ENCODE peak calls at places on chromosome 7, in six cellular contexts. M is AML-193; Y is T follicular helper cell; F is GM23338; E is EH; O is activated CD8-positive, alpha-beta memory T cell treated with anti-CD3 and anti-CD28 coated beads, Interleukin-2, amount 50 U/mL, for 48 hours. T is an unnamed sample.

GRCh38 chr7:27192546-27193334 is 7.2 kb downstream of the HOXA13 start:
- DNase-seq in M (peak; percentile 5), E (peak; percentile 90), F (no peak), O (peak; percentile 53), Y (no peak), T (no peak)

GRCh38 chr7:75617634-75618234 is 121.0 kb downstream of the HIP1 start:
- DNase-seq in O (peak; percentile 76), E (no peak), M (peak; percentile 100), Y (no peak), F (no peak), T (no peak)

GRCh38 chr7:143448429-143448828 is 5.2 kb downstream of the TAS2R60 start:
- DNase-seq in O (no peak), Y (no peak), E (no peak), F (no peak), M (no peak), T (no peak)

GRCh38 chr7:139857791-139858190 is 28.7 kb downstream of the TBXAS1 start:
- DNase-seq in O (no peak), F (no peak), M (no peak), E (no peak), Y (no peak), T (no peak)

GRCh38 chr7:92527300-92528187 is 776 bp downstream of the PEX1 start:
- DNase-seq in Y (peak; percentile 37), O (peak; percentile 81), M (peak; percentile 54), F (peak; percentile 81), E (peak; percentile 58), T (peak; percentile 36)

GRCh38 chr7:39510738-39511372 is 55.3 kb upstream of the YAE1 start:
- DNase-seq in F (no peak), E (peak; percentile 46), O (no peak), Y (no peak), M (no peak), T (no peak)

GRCh38 chr7:91559947-91560346 is 295.7 kb downstream of the FZD1 start:
- DNase-seq in E (no peak), Y (no peak), F (no peak), O (no peak), M (no peak), T (no peak)

GRCh38 chr7:52539414-52539813 is 496.0 kb upstream of the POM121L12 start:
- DNase-seq in F (no peak), E (no peak), Y (no peak), O (no peak), M (no peak), T (no peak)

GRCh38 chr7:80681272-80681885 is 42.9 kb downstream of the CD36 start:
- DNase-seq in Y (no peak), M (peak; percentile 52), O (no peak), F (peak; percentile 14), E (peak; percentile 58), T (no peak)

GRCh38 chr7:150408393-150409299 is 29.5 kb downstream of the ZNF775 start:
- DNase-seq in E (no peak), F (no peak), Y (no peak), M (no peak), O (no peak), T (no peak)

GRCh38 chr7:1848013-1848640 is 178.1 kb downstream of the ELFN1 start:
- DNase-seq in F (no peak), E (no peak), M (no peak), Y (no peak), O (no peak), T (peak; percentile 2)

GRCh38 chr7:100679927-100680588 is 6.5 kb downstream of the GNB2 start:
- DNase-seq in E (peak; percentile 30), O (no peak), Y (no peak), F (peak; percentile 52), M (no peak), T (no peak)

GRCh38 chr7:11831727-11832495 is at the start of gene THSD7A:
- DNase-seq in F (peak; percentile 71), Y (no peak), O (peak; percentile 49), E (peak; percentile 29), M (no peak), T (no peak)

GRCh38 chr7:116259821-116260440 is 49.6 kb downstream of the TES start:
- DNase-seq in O (no peak), F (no peak), M (no peak), E (peak; percentile 89), Y (no peak), T (no peak)

GRCh38 chr7:138756591-138757222 is 41.1 kb upstream of the TMEM213 start:
- DNase-seq in Y (no peak), F (no peak), O (no peak), M (no peak), E (no peak), T (no peak)

GRCh38 chr7:102125127-102125561 is 161.5 kb upstream of the SH2B2 start:
- DNase-seq in O (no peak), M (no peak), Y (no peak), F (peak; percentile 76), E (peak; percentile 95), T (no peak)

GRCh38 chr7:143013897-143014296 is 13.0 kb downstream of the OR9A2 start:
- DNase-seq in F (no peak), O (no peak), E (peak; percentile 94), M (no peak), Y (no peak), T (no peak)

GRCh38 chr7:140604760-140605159 is 35.9 kb downstream of the DENND2A start:
- DNase-seq in M (no peak), F (no peak), E (peak; percentile 64), Y (no peak), O (no peak), T (no peak)